ENCODE peak calls at places on chromosomes 6 and 20, in four cellular contexts. L is pancreas, C is GF-D8, K is GM04504. B is an unnamed sample.

GRCh38 chr20:25626779-25627178 is 3.0 kb upstream of the NANP start:
- DNase-seq in C (no peak), L (no peak), K (no peak), B (no peak)

GRCh38 chr6:56450376-56450775 is 192.3 kb downstream of the DST start:
- DNase-seq in C (no peak), K (no peak), L (no peak), B (no peak)

GRCh38 chr20:63321148-63321831 is 28.3 kb downstream of the COL20A1 start:
- DNase-seq in L (peak), C (no peak), K (no peak), B (no peak)

GRCh38 chr20:49345538-49345937 is 67.7 kb upstream of the ZNFX1 start:
- DNase-seq in K (peak), C (no peak), L (no peak), B (peak)

GRCh38 chr6:6057442-6058053 is 50.8 kb upstream of the NRN1 start:
- DNase-seq in L (no peak), C (no peak), K (peak), B (peak)

GRCh38 chr6:170140129-170140528 is 150.7 kb downstream of the DLL1 start:
- DNase-seq in K (no peak), C (no peak), L (no peak), B (no peak)

GRCh38 chr6:44661631-44662030 is 274.1 kb downstream of the CDC5L start:
- DNase-seq in C (no peak), L (no peak), K (no peak), B (no peak)

GRCh38 chr6:77095936-77096627 is 367.2 kb downstream of the HTR1B start:
- DNase-seq in K (no peak), L (no peak), C (no peak), B (no peak)

GRCh38 chr20:51100617-51101016 is 77.7 kb upstream of the KCNG1 start:
- DNase-seq in L (no peak), K (no peak), C (no peak), B (no peak)

GRCh38 chr20:23634985-23635767 is 2.6 kb downstream of the CST3 start:
- DNase-seq in K (no peak), L (no peak), C (no peak), B (no peak)

GRCh38 chr6:17064975-17065374 is 36.9 kb upstream of the STMND1 start:
- DNase-seq in L (no peak), K (no peak), C (no peak), B (peak)

GRCh38 chr6:12001004-12001705 is 11.0 kb upstream of the HIVEP1 start:
- DNase-seq in C (no peak), K (no peak), L (no peak), B (no peak)

GRCh38 chr6:125114248-125114858 is 39.2 kb upstream of the TPD52L1 start:
- DNase-seq in C (no peak), L (no peak), K (no peak), B (no peak)

GRCh38 chr6:116847234-116847633 is 18.4 kb upstream of the GPRC6A start:
- DNase-seq in L (no peak), C (no peak), K (peak), B (no peak)

GRCh38 chr6:158854214-158855101 is 35.3 kb upstream of the EZR start:
- DNase-seq in L (no peak), C (peak), K (no peak), B (no peak)

GRCh38 chr6:21874372-21874771 is 280.8 kb downstream of the SOX4 start:
- DNase-seq in L (no peak), C (no peak), K (no peak), B (no peak)

GRCh38 chr20:13865825-13866351 is 81.1 kb downstream of the NDUFAF5 start:
- DNase-seq in L (no peak), C (no peak), K (peak), B (no peak)

GRCh38 chr6:18154507-18155272 is at the start of gene TPMT:
- DNase-seq in C (no peak), K (no peak), L (no peak), B (peak)

GRCh38 chr20:3813758-3814581 is 6.4 kb upstream of the AP5S1 start:
- DNase-seq in L (no peak), C (no peak), K (no peak), B (no peak)

GRCh38 chr20:39829713-39830112 is 859.3 kb downstream of the MAFB start:
- DNase-seq in L (no peak), K (no peak), C (no peak), B (no peak)

GRCh38 chr6:137218917-137219663 is at the start of gene IFNGR1:
- DNase-seq in L (peak), C (peak), K (peak), B (peak)

GRCh38 chr6:20811112-20811746 is 277.0 kb downstream of the CDKAL1 start:
- DNase-seq in L (no peak), K (peak), C (no peak), B (peak)

GRCh38 chr6:106087548-106088325 is 1.6 kb downstream of the PRDM1 start:
- DNase-seq in C (peak), K (no peak), L (no peak), B (no peak)

GRCh38 chr20:8912731-8913130 is 156.2 kb upstream of the PLCB4 start:
- DNase-seq in K (no peak), L (no peak), C (no peak), B (no peak)

GRCh38 chr6:44706011-44706410 is 318.5 kb downstream of the CDC5L start:
- DNase-seq in L (no peak), C (no peak), K (no peak), B (no peak)

GRCh38 chr20:50559149-50559548 is 49.0 kb downstream of the PTPN1 start:
- DNase-seq in L (no peak), C (no peak), K (no peak), B (no peak)